ENCODE peak calls at places on chromosomes 2 and 18, in four cellular contexts. D is RWPE1; U is NCI-H1930; Q is activated naive CD8-positive, alpha-beta T cell treated with anti-CD3 and anti-CD28 coated beads, Interleukin-2, amount 50 U/mL, for 24 hours. I is an unnamed sample.

GRCh38 chr2:191178806-191179514 is 28.2 kb upstream of the STAT4 start:
- DNase-seq in Q (no peak), D (peak), U (no peak), I (peak)

GRCh38 chr18:12552884-12553242 is 105.0 kb downstream of the SPIRE1 start:
- DNase-seq in D (peak), Q (no peak), U (no peak), I (peak)

GRCh38 chr2:207087046-207087902 is 78.5 kb downstream of the KLF7 start:
- DNase-seq in U (no peak), D (no peak), Q (no peak), I (no peak)

GRCh38 chr18:73664896-73665295 is 482.7 kb downstream of the FBXO15 start:
- DNase-seq in Q (no peak), U (no peak), D (no peak), I (no peak)

GRCh38 chr2:98894331-98895000 is 41.6 kb downstream of the CRACDL start:
- DNase-seq in U (no peak), Q (no peak), D (no peak), I (no peak)

GRCh38 chr2:28359222-28360065 is 33.2 kb upstream of the FOSL2 start:
- DNase-seq in D (no peak), U (no peak), Q (peak), I (no peak)

GRCh38 chr2:193965263-193965662 is 1691.8 kb upstream of the SLC39A10 start:
- DNase-seq in U (no peak), Q (no peak), D (no peak), I (no peak)

GRCh38 chr18:73235491-73235890 is 367.7 kb upstream of the NETO1 start:
- DNase-seq in Q (no peak), D (peak), U (no peak), I (peak)

GRCh38 chr2:138104071-138104470 is 139.8 kb downstream of the HNMT start:
- DNase-seq in U (no peak), Q (no peak), D (no peak), I (no peak)

GRCh38 chr2:111663471-111663951 is 220.5 kb downstream of the ANAPC1 start:
- DNase-seq in Q (no peak), D (no peak), U (no peak), I (no peak)

GRCh38 chr2:42214669-42215068 is 45.5 kb downstream of the EML4 start:
- DNase-seq in Q (no peak), U (no peak), D (no peak), I (no peak)

GRCh38 chr2:195252018-195252417 is 405.0 kb upstream of the SLC39A10 start:
- DNase-seq in Q (no peak), U (no peak), D (no peak), I (no peak)

GRCh38 chr2:68774569-68775271 is 40.1 kb downstream of the ARHGAP25 start:
- DNase-seq in Q (peak), D (no peak), U (no peak), I (no peak)

GRCh38 chr18:77470836-77471413 is 221.3 kb downstream of the GALR1 start:
- DNase-seq in D (no peak), U (no peak), Q (no peak), I (no peak)

GRCh38 chr2:237920673-237921072 is 46.1 kb upstream of the UBE2F start:
- DNase-seq in Q (no peak), U (no peak), D (no peak), I (no peak)

GRCh38 chr2:17242813-17243485 is 275.3 kb downstream of the RAD51AP2 start:
- DNase-seq in U (no peak), Q (no peak), D (no peak), I (no peak)

GRCh38 chr2:53913721-53914120 is 54.0 kb upstream of the GPR75 start:
- DNase-seq in U (no peak), Q (peak), D (no peak), I (no peak)

GRCh38 chr2:57479994-57480393 is 566.6 kb upstream of the VRK2 start:
- DNase-seq in U (no peak), Q (no peak), D (no peak), I (no peak)

GRCh38 chr18:45014047-45014501 is 333.4 kb downstream of the SETBP1 start:
- DNase-seq in Q (no peak), D (peak), U (no peak), I (no peak)

GRCh38 chr2:58730764-58731487 is 489.8 kb upstream of the FANCL start:
- DNase-seq in Q (no peak), U (no peak), D (no peak), I (no peak)

GRCh38 chr2:206515580-206515979 is 72.2 kb downstream of the ADAM23 start:
- DNase-seq in D (no peak), U (no peak), Q (no peak), I (no peak)

GRCh38 chr2:239928457-239929350 is 96.4 kb downstream of the NDUFA10 start:
- DNase-seq in U (peak), D (no peak), Q (no peak), I (no peak)

GRCh38 chr18:26656401-26656943 is 108.1 kb upstream of the KCTD1 start:
- DNase-seq in D (no peak), U (no peak), Q (no peak), I (no peak)

I was measured in epithelial cell of prostate.